ENCODE peak calls at places on chromosomes 5 and 9, in five cellular contexts. G is tibial nerve, I is HAP-1, T is iris pigment epithelial cell, H is NCI-H146. B is an unnamed sample.

GRCh38 chr9:77816641-77817341 is 168.7 kb upstream of the GNA14 start:
- DNase-seq in H (no peak), I (no peak), T (peak), G (no peak), B (no peak)

GRCh38 chr5:39214912-39215709 is 4.3 kb downstream of the FYB1 start:
- DNase-seq in H (no peak), G (no peak), I (no peak), T (no peak), B (no peak)

GRCh38 chr5:127705120-127705892 is 2.1 kb downstream of the CCDC192 start:
- DNase-seq in H (peak), T (peak), G (no peak), I (peak), B (no peak)

GRCh38 chr5:912356-913091 is 19.8 kb downstream of the TRIP13 start:
- DNase-seq in T (peak), G (no peak), I (peak), H (no peak), B (peak)

GRCh38 chr9:136372561-136373299 is 739 bp downstream of the CARD9 start:
- DNase-seq in G (peak), H (peak), T (peak), I (peak), B (no peak)

GRCh38 chr9:38389313-38389712 is 3.2 kb upstream of the ALDH1B1 start:
- DNase-seq in T (peak), H (peak), G (no peak), I (no peak), B (no peak)

GRCh38 chr5:72166070-72166979 is 59.0 kb downstream of the MAP1B start:
- DNase-seq in H (peak), I (peak), T (peak), G (no peak), B (no peak)

GRCh38 chr9:35254237-35254636 is 92.4 kb downstream of the UNC13B start:
- DNase-seq in G (no peak), H (peak), I (no peak), T (no peak), B (no peak)

GRCh38 chr5:32490972-32491557 is 46.5 kb upstream of the ZFR start:
- DNase-seq in T (no peak), I (no peak), G (no peak), H (no peak), B (no peak)

GRCh38 chr9:22452415-22453010 is 5.9 kb downstream of the DMRTA1 start:
- DNase-seq in I (peak), T (peak), H (peak), G (peak), B (peak)

GRCh38 chr9:121852646-121853616 is 201.5 kb downstream of the DAB2IP start:
- DNase-seq in H (no peak), I (no peak), G (no peak), T (no peak), B (no peak)

GRCh38 chr5:174610968-174611367 is 113.4 kb upstream of the MSX2 start:
- DNase-seq in G (no peak), I (no peak), T (peak), H (no peak), B (no peak)

GRCh38 chr9:98321269-98321668 is 65.8 kb upstream of the TBC1D2 start:
- DNase-seq in I (no peak), G (no peak), T (no peak), H (no peak), B (no peak)

GRCh38 chr5:79851694-79852006 is 139.4 kb downstream of the MTX3 start:
- DNase-seq in I (no peak), H (no peak), G (no peak), T (no peak), B (no peak)

GRCh38 chr5:61966558-61966957 is 339.4 kb upstream of the KIF2A start:
- DNase-seq in T (no peak), G (no peak), I (no peak), H (no peak), B (no peak)

GRCh38 chr5:160970605-160971191 is 118.7 kb upstream of the ATP10B start:
- DNase-seq in T (peak), G (no peak), H (no peak), I (no peak), B (no peak)

GRCh38 chr5:88480766-88481499 is 212.3 kb upstream of the TMEM161B start:
- DNase-seq in G (no peak), T (no peak), H (no peak), I (peak), B (no peak)